ENCODE peak calls at places on chromosomes 13 and 19, in ten cellular contexts. J is GM12891, A is HL-60, S is mammary epithelial cell, Z is smooth muscle cell of the brain vasculature, T is mesenchymal stem cell, U is NCI-H524, C is nucleus accumbens, B is T-helper 2 cell, R is fibroblast of pulmonary artery. I is an unnamed sample.

GRCh38 chr19:55305491-55305890 is 19.6 kb downstream of the TMEM150B start:
- DNase-seq in J (peak; percentile 59), A (peak; percentile 45), S (peak; percentile 18), Z (no peak), T (peak; percentile 30), U (no peak), C (no peak), B (peak; percentile 48), R (peak; percentile 31), I (no peak)

GRCh38 chr19:3323704-3324103 is 42.7 kb upstream of the NFIC start:
- DNase-seq in J (no peak), A (no peak), S (no peak), Z (no peak), T (no peak), U (no peak), C (no peak), B (no peak), R (no peak), I (no peak)

GRCh38 chr19:932647-933552 is 7.1 kb downstream of the ARID3A start:
- DNase-seq in J (no peak), A (peak; percentile 67), S (peak; percentile 61), Z (peak; percentile 90), T (peak; percentile 95), U (peak; percentile 50), C (no peak), B (no peak), R (peak; percentile 93), I (peak; percentile 53)

GRCh38 chr13:44573790-44574465 is 2.2 kb downstream of the TSC22D1 start:
- DNase-seq in J (no peak), A (peak; percentile 11), S (peak; percentile 28), Z (no peak), T (peak; percentile 50), U (no peak), C (no peak), B (no peak), R (peak; percentile 62), I (no peak)

GRCh38 chr13:32195713-32196112 is 119.5 kb downstream of the ZAR1L start:
- DNase-seq in J (no peak), A (no peak), S (no peak), Z (no peak), T (no peak), U (no peak), C (no peak), B (no peak), R (peak; percentile 81), I (no peak)

GRCh38 chr19:21698215-21698614 is 69.2 kb downstream of the ZNF100 start:
- DNase-seq in J (no peak), A (no peak), S (peak; percentile 18), Z (no peak), T (peak; percentile 1), U (no peak), C (no peak), B (no peak), R (peak; percentile 29), I (peak; percentile 9)

GRCh38 chr19:2528543-2529173 is 52.7 kb downstream of the GADD45B start:
- DNase-seq in J (no peak), A (no peak), S (no peak), Z (no peak), T (peak; percentile 49), U (no peak), C (no peak), B (no peak), R (no peak), I (no peak)

GRCh38 chr13:92901739-92902138 is 324.9 kb upstream of the GPC6 start:
- DNase-seq in J (no peak), A (no peak), S (peak; percentile 76), Z (no peak), T (no peak), U (no peak), C (no peak), B (no peak), R (no peak), I (peak; percentile 6)

GRCh38 chr19:4232614-4233281 is 3.4 kb downstream of the EBI3 start:
- DNase-seq in J (no peak), A (no peak), S (no peak), Z (no peak), T (no peak), U (no peak), C (no peak), B (no peak), R (no peak), I (no peak)

I was measured in foreskin keratinocyte.